ENCODE peak calls at places on chromosomes 4 and X, in five cellular contexts. I is AG04450; H is erythroblast; E is stimulated activated CD4-positive, alpha-beta T cell treated with anti-CD3 and anti-CD28 coated beads, Interleukin-12 subunit alpha, Interleukin-12 subunit beta, amount 100 ng/mL, for 24 hours; B is stimulated activated naive B cell treated with anti-CD40 and anti-IgM and Interleukin-4, amounts not matched to agents 10 μg/mL and 1 μg/mL and 100 μg/mL, for 72 hours. F is an unnamed sample.

GRCh38 chr4:1200425-1201035 is 28.1 kb upstream of the SPON2 start:
- DNase-seq in I (peak; percentile 87), E (no peak), H (no peak), B (no peak), F (no peak)

GRCh38 chrX:41561045-41561444 is 113.9 kb downstream of the NYX start:
- DNase-seq in I (peak; percentile 70), E (no peak), B (no peak), H (peak; percentile 64), F (no peak)

GRCh38 chrX:153474718-153475117 is 4.3 kb upstream of the HAUS7 start:
- DNase-seq in B (peak; percentile 8), E (peak; percentile 13), I (no peak), H (peak; percentile 23), F (no peak)

GRCh38 chr4:171308661-171309060 is 504.5 kb upstream of the GALNTL6 start:
- DNase-seq in H (no peak), B (no peak), E (no peak), I (no peak), F (no peak)

GRCh38 chr4:8473920-8474590 is 33.5 kb downstream of the TRMT44 start:
- DNase-seq in H (no peak), I (no peak), E (no peak), B (no peak), F (no peak)

GRCh38 chr4:155208258-155209054 is at the start of gene NPY2R:
- DNase-seq in H (no peak), I (no peak), B (no peak), E (no peak), F (no peak)

GRCh38 chr4:154465085-154465484 is 26.5 kb downstream of the DCHS2 start:
- DNase-seq in B (no peak), H (no peak), I (no peak), E (no peak), F (no peak)

GRCh38 chr4:76782837-76783236 is 115.1 kb downstream of the SOWAHB start:
- DNase-seq in B (no peak), I (peak; percentile 45), E (no peak), H (no peak), F (no peak)

F was measured in activated CD4-positive, CD25-positive, alpha-beta regulatory T cell treated with anti-CD3 and anti-CD28 coated beads, Interleukin-2, amount 50 U/mL, for 16 hours.